ENCODE peak calls at places on chromosome 17, in four cellular contexts. B is hepatocyte; G is CD8-positive, alpha-beta memory T cell; Z is CD4-positive, alpha-beta memory T cell. O is an unnamed sample.

GRCh38 chr17:13704333-13704732 is 102.6 kb upstream of the HS3ST3A1 start:
- DNase-seq in B (no peak), G (no peak), Z (no peak), O (no peak)

GRCh38 chr17:56499799-56500388 is 93.6 kb upstream of the NOG start:
- DNase-seq in B (peak; percentile 36), G (no peak), Z (no peak), O (peak; percentile 56)

GRCh38 chr17:42051013-42051400 is 606 bp upstream of the C17orf113 start:
- DNase-seq in B (no peak), G (no peak), Z (no peak), O (no peak)

GRCh38 chr17:50268632-50269287 is 5.5 kb upstream of the TMEM92 start:
- DNase-seq in B (peak; percentile 23), G (no peak), Z (no peak), O (peak; percentile 49)

GRCh38 chr17:34386925-34387550 is 24.0 kb upstream of the CCL1 start:
- DNase-seq in B (no peak), G (no peak), Z (no peak), O (no peak)

GRCh38 chr17:68103148-68103547 is 67.6 kb downstream of the KPNA2 start:
- DNase-seq in B (no peak), G (no peak), Z (no peak), O (no peak)

GRCh38 chr17:77409282-77410161 is 268.8 kb downstream of the SEC14L1 start:
- DNase-seq in B (no peak), G (peak; percentile 72), Z (peak; percentile 83), O (peak; percentile 70)

GRCh38 chr17:8791910-8792270 is 7.3 kb downstream of the MFSD6L start:
- DNase-seq in B (no peak), G (no peak), Z (no peak), O (no peak)

GRCh38 chr17:62898239-62898864 is 67.7 kb upstream of the TANC2 start:
- DNase-seq in B (peak; percentile 35), G (no peak), Z (no peak), O (no peak)

GRCh38 chr17:6455321-6455705 is 11.1 kb downstream of the PIMREG start:
- DNase-seq in B (peak; percentile 75), G (no peak), Z (peak; percentile 53), O (peak; percentile 46)

GRCh38 chr17:7435676-7436555 is 681 bp downstream of the TMEM102 start:
- DNase-seq in B (peak; percentile 64), G (peak; percentile 78), Z (peak; percentile 73), O (peak; percentile 20)

DNA sequence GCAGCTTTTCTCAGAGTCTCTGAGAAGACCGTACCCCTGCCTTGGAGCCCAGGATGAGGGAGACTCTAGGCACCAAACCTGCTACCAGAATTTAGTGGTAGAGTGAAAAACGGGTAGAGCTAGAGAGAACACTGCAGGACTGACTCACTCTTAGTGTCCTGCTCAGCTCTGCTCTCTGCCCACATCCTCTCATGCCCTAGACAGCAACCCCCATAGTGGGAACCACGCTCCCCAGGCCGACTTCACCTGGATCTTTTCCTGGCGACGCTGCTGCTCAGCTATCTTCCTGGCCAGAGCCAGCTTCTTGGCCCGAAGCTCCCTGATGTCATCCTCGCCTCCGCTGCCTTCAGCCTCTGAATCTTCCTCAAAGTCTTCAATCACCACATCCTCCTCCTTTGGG is 26.7 kb downstream of the HIC1 start:
- DNase-seq in B (no peak), G (no peak), Z (no peak), O (no peak)
- H3K4me1 ChIP-seq in B (peaks cover 57% of the 10 kb centered on the region), G (no peaks in the 10 kb centered on the region), Z (peaks cover 7% of the 10 kb centered on the region), O (peaks cover 57% of the 10 kb centered on the region)

GRCh38 chr17:81418710-81419332 is 23.6 kb downstream of the BAHCC1 start:
- DNase-seq in B (no peak), G (no peak), Z (no peak), O (no peak)

GRCh38 chr17:81419333-81419885 is 24.2 kb downstream of the BAHCC1 start:
- DNase-seq in B (peak; percentile 89), G (no peak), Z (no peak), O (peak; percentile 99)

GRCh38 chr17:81420769-81421462 is 25.7 kb downstream of the BAHCC1 start:
- DNase-seq in B (no peak), G (no peak), Z (no peak), O (no peak)

GRCh38 chr17:81417879-81418709 is 22.8 kb downstream of the BAHCC1 start:
- DNase-seq in B (no peak), G (no peak), Z (no peak), O (no peak)

GRCh38 chr17:81419886-81420768 is 24.9 kb downstream of the BAHCC1 start:
- DNase-seq in B (no peak), G (no peak), Z (no peak), O (no peak)
- H3K4me1 ChIP-seq in B (peaks cover 43% of the 10 kb centered on the region), G (no peaks in the 10 kb centered on the region), Z (no peaks in the 10 kb centered on the region), O (peaks cover 15% of the 10 kb centered on the region)

GRCh38 chr17:72590882-72591499 is 470.2 kb downstream of the SOX9 start:
- DNase-seq in B (no peak), G (no peak), Z (no peak), O (no peak)

GRCh38 chr17:72592967-72593325 is 472.1 kb downstream of the SOX9 start:
- DNase-seq in B (no peak), G (no peak), Z (no peak), O (no peak)

GRCh38 chr17:72594248-72594647 is 473.4 kb downstream of the SOX9 start:
- DNase-seq in B (no peak), G (no peak), Z (no peak), O (no peak)

GRCh38 chr17:72591500-72592241 is 470.9 kb downstream of the SOX9 start:
- DNase-seq in B (peak; percentile 52), G (no peak), Z (no peak), O (peak; percentile 34)

GRCh38 chr17:72592242-72592966 is 471.6 kb downstream of the SOX9 start:
- DNase-seq in B (peak; percentile 93), G (peak; percentile 60), Z (peak; percentile 58), O (peak; percentile 89)
- H3K4me1 ChIP-seq in B (peaks cover 7% of the 10 kb centered on the region), G (no peaks in the 10 kb centered on the region), Z (peaks cover 27% of the 10 kb centered on the region), O (no peaks in the 10 kb centered on the region)

DNA sequence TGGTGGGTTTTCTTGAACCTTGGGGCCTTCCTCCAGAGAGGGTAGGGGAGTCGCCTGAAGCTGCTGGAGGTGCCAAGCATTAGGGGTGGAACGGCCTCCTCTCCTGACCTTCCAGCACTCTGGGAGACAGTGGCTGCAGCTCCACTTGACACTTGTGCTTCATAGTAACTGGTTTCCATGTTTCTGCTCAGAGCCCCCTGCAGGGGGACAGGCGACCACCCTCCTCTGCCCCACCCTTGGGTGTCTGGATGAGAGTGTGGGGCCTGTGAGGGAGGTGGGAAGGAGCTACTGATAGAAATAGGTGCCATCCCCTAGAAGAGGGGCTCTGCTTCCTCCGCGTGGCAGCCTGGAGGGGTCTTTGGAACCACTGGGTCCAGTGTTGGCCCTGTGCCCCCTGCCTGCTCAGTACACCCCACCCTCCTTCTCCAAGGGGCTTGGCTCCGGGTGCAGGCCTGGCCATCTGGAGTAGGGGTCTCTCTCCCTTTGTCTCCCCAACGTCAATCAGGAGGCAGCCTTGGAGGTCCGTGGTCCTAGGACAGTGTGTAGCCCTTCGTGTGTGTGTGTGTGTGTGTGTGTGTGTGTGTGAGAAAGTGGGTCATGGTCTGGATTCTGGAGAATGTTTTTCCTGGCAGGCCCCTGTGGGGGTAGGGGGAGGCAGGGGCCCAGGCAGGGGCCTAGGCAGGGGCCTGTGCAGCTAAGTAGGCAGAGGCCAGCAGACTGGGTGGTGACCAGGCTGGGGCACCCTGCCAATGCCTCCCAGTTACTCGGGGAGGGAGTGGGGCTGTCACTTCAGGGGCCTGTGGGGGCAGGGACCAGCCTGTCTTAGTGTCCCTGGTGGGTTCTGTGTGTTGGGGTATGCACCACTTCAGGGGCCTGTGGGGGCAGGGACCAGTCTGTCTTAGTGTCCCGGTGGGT is 4.9 kb downstream of the LASP1 start:
- DNase-seq in B (no peak), G (no peak), Z (no peak), O (peak; percentile 44)
- H3K4me1 ChIP-seq in B (peaks cover 66% of the 10 kb centered on the region), G (peaks cover 82% of the 10 kb centered on the region), Z (peaks cover 80% of the 10 kb centered on the region), O (peaks cover 35% of the 10 kb centered on the region)

DNA sequence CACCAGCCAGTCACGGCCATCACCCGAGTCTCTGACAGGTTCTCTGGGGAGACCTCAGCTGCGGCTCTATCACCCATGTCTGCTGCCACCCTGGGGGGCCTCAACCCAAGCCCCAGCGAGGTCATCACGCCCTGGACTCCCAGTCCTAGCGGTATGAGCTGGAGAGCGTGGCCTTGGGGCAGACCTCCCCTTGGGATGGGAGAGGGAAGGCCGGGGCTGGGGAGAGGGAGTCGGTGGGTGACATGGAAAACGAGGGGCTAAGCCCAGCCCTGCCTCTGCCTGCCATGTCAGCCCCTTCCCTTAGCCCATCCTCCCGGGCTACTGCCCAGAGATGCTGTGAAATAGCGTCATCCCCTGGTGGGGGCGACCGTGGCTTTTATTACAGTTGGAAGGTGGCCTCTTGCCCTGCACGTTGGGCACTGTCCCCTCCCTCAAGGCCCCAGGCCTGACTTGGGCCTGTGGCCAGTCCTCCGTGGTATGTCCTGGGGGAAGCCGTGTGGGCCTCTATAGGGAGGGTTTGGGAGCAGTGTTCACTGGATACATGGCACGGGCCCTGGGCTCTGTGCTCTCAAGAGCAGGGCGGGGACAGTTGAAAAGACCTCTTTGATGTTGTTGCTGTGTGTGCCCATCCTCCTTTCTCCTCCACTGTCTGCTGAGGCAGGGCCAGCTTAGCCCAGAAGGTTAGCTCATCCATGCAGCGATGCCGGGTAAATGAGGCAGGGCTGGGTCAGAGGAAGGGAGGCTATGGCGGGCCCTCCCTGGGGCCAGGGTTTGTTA is 8.9 kb downstream of the SMTNL2 start:
- DNase-seq in B (no peak), G (no peak), Z (no peak), O (no peak)
- H3K4me1 ChIP-seq in B (peaks cover 60% of the 10 kb centered on the region), G (no peaks in the 10 kb centered on the region), Z (no peaks in the 10 kb centered on the region), O (peaks cover 44% of the 10 kb centered on the region)

O was measured in cardiac muscle cell.